ENCODE peak calls at places on chromosome 15, in five cellular contexts. S, T, A, J and C are unnamed samples.

GRCh38 chr15:25671132-25671531 is 192.0 kb downstream of the ATP10A start:
- DNase-seq in S (peak), T (no peak), A (no peak), J (no peak), C (no peak)

GRCh38 chr15:40925863-40926658 is 3.1 kb upstream of the DLL4 start:
- DNase-seq in S (no peak), T (no peak), A (peak), J (no peak), C (no peak)

GRCh38 chr15:94844533-94845390 is 613.4 kb downstream of the MCTP2 start:
- DNase-seq in S (peak), T (peak), A (peak), J (peak), C (peak)

GRCh38 chr15:51759557-51760070 is 8.2 kb downstream of the TMOD2 start:
- DNase-seq in S (peak), T (peak), A (no peak), J (no peak), C (peak)

GRCh38 chr15:32029862-32030781 is at the start of gene CHRNA7:
- DNase-seq in S (peak), T (peak), A (peak), J (peak), C (peak)

GRCh38 chr15:50189630-50190029 is 7.6 kb downstream of the SLC27A2 start:
- DNase-seq in S (no peak), T (no peak), A (no peak), J (no peak), C (no peak)

GRCh38 chr15:38134252-38134651 is 118.4 kb upstream of the SPRED1 start:
- DNase-seq in S (no peak), T (no peak), A (no peak), J (no peak), C (no peak)

GRCh38 chr15:80325206-80325605 is 73.2 kb upstream of the CTXND1 start:
- DNase-seq in S (no peak), T (no peak), A (no peak), J (no peak), C (no peak)

GRCh38 chr15:48785195-48785594 is 25.7 kb downstream of the CEP152 start:
- DNase-seq in S (no peak), T (no peak), A (no peak), J (no peak), C (no peak)

GRCh38 chr15:56917652-56918045 is 795 bp upstream of the TCF12 start:
- DNase-seq in S (no peak), T (no peak), A (no peak), J (no peak), C (no peak)

GRCh38 chr15:82132742-82133141 is 86.9 kb upstream of the MEX3B start:
- DNase-seq in S (peak), T (no peak), A (no peak), J (no peak), C (peak)